ENCODE peak calls at places on chromosome 10, in eight cellular contexts. Q is heart right ventricle, G is BJ, J is pancreas, K is hepatocyte, I is K562, W is dorsolateral prefrontal cortex, A is cardiac muscle cell. N is an unnamed sample. For H3K27me3, the result is how much of the 10 kb centered on the place peaks cover.

GRCh38 chr10:31723074-31723750 is 205.4 kb downstream of the ARHGAP12 start:
- DNase-seq in G (no peak), Q (no peak), I (no peak), J (no peak), K (no peak), A (peak), W (no peak), N (no peak)

GRCh38 chr10:51747211-51747610 is 47.8 kb upstream of the CSTF2T start:
- DNase-seq in Q (no peak), J (no peak), G (no peak), A (no peak), K (no peak), I (no peak), W (no peak), N (no peak)

GRCh38 chr10:13516176-13516575 is 12.6 kb downstream of the BEND7 start:
- DNase-seq in J (no peak), W (no peak), Q (no peak), K (no peak), G (no peak), A (no peak), I (no peak), N (no peak)

GRCh38 chr10:58672855-58673254 is 160.2 kb downstream of the BICC1 start:
- DNase-seq in G (no peak), Q (no peak), I (no peak), K (no peak), W (no peak), J (no peak), A (peak), N (no peak)

GRCh38 chr10:97573021-97573420 is 442 bp downstream of the ANKRD2 start:
- DNase-seq in W (no peak), K (no peak), A (no peak), Q (no peak), I (no peak), G (no peak), J (no peak), N (no peak)

GRCh38 chr10:128540806-128541739 is 414.9 kb upstream of the MKI67 start:
- DNase-seq in K (peak), G (no peak), A (peak), J (no peak), W (no peak), I (no peak), Q (peak), N (peak)

GRCh38 chr10:95404864-95405263 is 114.1 kb upstream of the PDLIM1 start:
- DNase-seq in I (no peak), Q (no peak), K (no peak), J (no peak), A (no peak), G (no peak), W (no peak), N (no peak)

GRCh38 chr10:121541450-121541849 is 56.8 kb downstream of the FGFR2 start:
- DNase-seq in A (no peak), I (no peak), W (no peak), G (no peak), Q (no peak), K (no peak), J (no peak), N (no peak)

GRCh38 chr10:91901784-91902677 is 7.3 kb downstream of the FGFBP3 start:
- DNase-seq in G (peak), J (no peak), K (peak), Q (no peak), A (peak), W (no peak), I (peak), N (peak)

GRCh38 chr10:84177541-84178386 is 4.2 kb downstream of the GPR15LG start:
- DNase-seq in I (no peak), K (no peak), Q (peak), W (peak), G (no peak), J (no peak), A (no peak), N (no peak)

GRCh38 chr10:75887981-75888380 is 456.6 kb downstream of the LRMDA start:
- DNase-seq in A (no peak), K (no peak), Q (no peak), J (no peak), W (no peak), G (no peak), I (no peak), N (no peak)

GRCh38 chr10:72099054-72099921 is 10.9 kb upstream of the SPOCK2 start:
- DNase-seq in G (no peak), K (no peak), Q (no peak), I (peak), J (no peak), W (no peak), A (no peak), N (no peak)

GRCh38 chr10:88385601-88386203 is 197.4 kb downstream of the RNLS start:
- DNase-seq in G (no peak), Q (no peak), J (peak), K (peak), A (no peak), W (no peak), I (no peak), N (peak)

GRCh38 chr10:70378122-70378521 is 4.3 kb downstream of the LRRC20 start:
- DNase-seq in I (no peak), Q (no peak), G (peak), A (peak), K (peak), J (no peak), W (no peak), N (peak)

GRCh38 chr10:58137813-58138212 is 129.9 kb downstream of the IPMK start:
- DNase-seq in A (no peak), J (no peak), Q (no peak), I (no peak), G (no peak), W (no peak), K (no peak), N (no peak)

GRCh38 chr10:1156616-1156886 is 100.4 kb downstream of the WDR37 start:
- DNase-seq in G (no peak), J (no peak), A (no peak), Q (no peak), I (no peak), K (no peak), W (peak), N (no peak)

GRCh38 chr10:35633006-35633980 is 8.8 kb downstream of the FZD8 start:
- DNase-seq in I (no peak), G (no peak), K (no peak), W (no peak), J (no peak), Q (no peak), A (no peak), N (no peak)

GRCh38 chr10:351770-352318 is 216.6 kb downstream of the ZMYND11 start:
- DNase-seq in I (no peak), G (no peak), W (no peak), J (no peak), K (no peak), Q (no peak), A (no peak), N (no peak)

GRCh38 chr10:9786576-9786975 is 1231.1 kb upstream of the CELF2 start:
- DNase-seq in I (no peak), Q (no peak), G (no peak), J (no peak), K (no peak), A (peak), W (no peak), N (no peak)

GRCh38 chr10:96280859-96281258 is 9.5 kb upstream of the BLNK start:
- DNase-seq in A (no peak), I (no peak), Q (no peak), J (no peak), K (no peak), G (no peak), W (no peak), N (no peak)

GRCh38 chr10:72009430-72010081 is 45.4 kb downstream of the CHST3 start:
- DNase-seq in J (peak), Q (peak), G (peak), K (peak), W (peak), I (no peak), A (peak), N (peak)

GRCh38 chr10:64486149-64486548 is 964.9 kb downstream of the REEP3 start:
- DNase-seq in J (no peak), Q (no peak), I (no peak), A (peak), K (no peak), W (no peak), G (no peak), N (no peak)

GRCh38 chr10:97024181-97025073 is 161.3 kb downstream of the SLIT1 start:
- DNase-seq in W (no peak), I (peak), A (peak), K (peak), Q (peak), G (peak), J (no peak), N (peak)

GRCh38 chr10:22779331-22780019 is 65.1 kb upstream of the PIP4K2A start:
- DNase-seq in A (peak), I (no peak), W (no peak), K (no peak), G (no peak), J (no peak), Q (no peak), N (no peak)

GRCh38 chr10:32413513-32413912 is 32.4 kb upstream of the CCDC7 start:
- DNase-seq in G (peak), A (peak), I (no peak), J (no peak), K (peak), W (no peak), Q (no peak), N (peak)

DNA sequence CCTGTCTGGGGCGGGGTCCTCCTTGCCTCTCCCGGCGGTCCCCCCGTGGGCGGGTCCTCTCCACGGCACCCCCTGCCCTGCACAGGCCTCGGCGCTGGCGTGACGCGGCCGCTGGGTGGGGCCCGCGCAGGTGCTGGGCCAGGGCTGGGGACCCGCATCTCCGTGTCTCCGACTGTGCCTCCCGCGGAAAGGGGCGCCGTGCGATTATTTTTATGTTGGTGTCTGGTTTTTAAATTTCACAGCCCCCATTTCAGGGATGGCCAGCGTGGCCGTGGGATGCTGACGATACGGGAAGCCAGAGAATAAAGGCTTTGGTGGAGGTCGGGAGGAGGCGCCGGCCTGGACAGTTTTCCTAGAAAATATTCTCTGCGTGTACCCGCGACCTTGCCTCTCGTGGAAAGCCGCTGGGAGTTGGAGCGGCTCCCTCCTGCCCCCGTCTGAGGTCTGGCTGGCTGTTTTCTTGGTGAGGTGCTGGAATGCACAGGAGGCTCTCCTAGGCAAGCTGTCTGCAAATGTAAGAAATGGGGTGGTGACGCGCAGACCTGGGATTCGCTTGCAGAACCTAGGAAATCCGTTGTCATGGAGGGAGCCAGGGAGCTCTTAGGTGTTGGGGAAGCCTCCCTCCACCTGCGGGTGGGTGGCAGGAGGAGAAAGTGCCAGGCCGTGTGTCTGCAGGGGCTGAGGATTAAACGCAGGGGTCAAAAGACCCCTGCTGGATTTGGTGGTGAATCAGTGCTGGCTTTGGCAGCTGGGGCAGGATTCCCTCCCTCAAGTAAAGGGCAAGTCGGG is 28.7 kb upstream of the JAKMIP3 start:
- DNase-seq in W (peak), A (no peak), K (no peak), J (no peak), I (no peak), G (no peak), Q (no peak), N (no peak)
- H3K4me3 ChIP-seq in W (peak), A (peak), K (peak), J (peak), I (no peak), G (no peak), Q (peak), N (no peak)

DNA sequence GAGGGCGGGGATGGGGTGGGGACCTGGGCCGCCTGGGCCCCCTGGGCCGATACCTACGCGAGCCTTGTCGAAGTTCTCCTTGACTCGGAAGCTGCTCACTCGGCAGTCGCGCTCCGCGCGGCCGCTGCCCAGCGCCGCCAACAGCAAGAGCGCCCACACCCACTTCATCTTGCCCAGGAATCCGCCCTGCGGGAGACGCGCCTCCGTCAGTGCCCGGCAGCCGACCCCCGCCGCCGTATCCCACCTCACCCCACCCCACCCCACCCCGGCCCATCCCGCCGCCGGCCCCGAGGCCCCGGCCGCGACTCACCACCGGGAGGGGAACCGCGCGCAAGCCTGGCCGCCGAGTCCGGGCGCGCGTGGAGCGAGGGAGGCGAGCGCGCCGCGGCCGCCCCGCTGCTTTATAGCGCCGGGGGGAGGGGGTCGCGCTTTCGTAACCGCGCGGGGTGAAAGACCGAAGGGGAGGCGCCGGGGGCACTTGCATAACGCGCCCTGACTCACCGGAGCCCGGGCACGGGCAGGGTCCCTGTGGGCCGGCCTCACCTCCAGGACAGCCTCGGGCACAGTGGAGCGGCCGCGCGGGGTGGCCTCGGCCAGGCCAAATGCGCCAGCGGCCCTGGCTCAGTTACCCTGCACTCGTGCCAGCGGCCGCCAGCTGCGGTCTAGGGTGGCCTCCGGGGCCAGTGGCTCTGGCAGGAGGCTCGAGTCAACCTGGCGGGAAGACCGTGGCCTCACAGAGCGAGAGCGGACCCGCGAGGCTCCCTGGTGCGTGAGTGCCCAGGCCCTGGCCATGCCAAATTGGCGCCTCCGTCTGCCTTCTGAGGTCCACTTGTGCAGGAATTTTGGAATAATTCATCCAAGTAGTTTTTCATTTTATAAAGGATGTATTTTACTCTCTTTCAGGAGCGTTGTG is at the start of gene RBP4:
- DNase-seq in Q (no peak), I (no peak), G (no peak), K (peak), A (peak), W (no peak), J (peak), N (peak)
- H3K27me3 ChIP-seq in Q (under half), I (under half), G (under half), K (under half), A (half or more), W (under half), J (under half), N (under half)

DNA sequence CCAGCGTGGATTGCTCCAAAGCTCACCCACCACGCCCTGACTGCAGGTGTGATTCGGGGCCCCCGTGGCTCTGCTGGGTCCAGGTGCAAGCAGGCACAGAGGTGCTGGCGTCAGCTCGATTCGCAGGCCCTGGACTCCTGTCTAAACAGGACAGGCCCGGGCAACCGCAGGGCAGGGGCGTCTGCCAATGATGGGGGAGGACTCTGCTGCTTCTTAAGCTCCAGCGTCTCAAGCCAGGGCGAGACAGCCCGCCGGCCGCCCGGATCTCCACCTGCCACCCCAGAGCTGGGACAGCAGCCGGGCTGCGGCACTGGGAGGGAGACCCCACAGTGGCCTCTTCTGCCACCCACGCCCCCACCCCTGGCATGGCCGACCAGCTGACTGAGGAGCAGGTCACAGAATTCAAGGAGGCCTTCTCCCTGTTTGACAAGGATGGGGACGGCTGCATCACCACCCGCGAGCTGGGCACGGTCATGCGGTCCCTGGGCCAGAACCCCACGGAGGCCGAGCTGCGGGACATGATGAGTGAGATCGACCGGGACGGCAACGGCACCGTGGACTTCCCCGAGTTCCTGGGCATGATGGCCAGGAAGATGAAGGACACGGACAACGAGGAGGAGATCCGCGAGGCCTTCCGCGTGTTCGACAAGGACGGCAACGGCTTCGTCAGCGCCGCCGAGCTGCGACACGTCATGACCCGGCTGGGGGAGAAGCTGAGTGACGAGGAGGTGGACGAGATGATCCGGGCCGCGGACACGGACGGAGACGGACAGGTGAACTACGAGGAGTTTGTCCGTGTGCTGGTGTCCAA is at the start of gene CALML3:
- DNase-seq in K (no peak), W (peak), I (no peak), Q (no peak), J (no peak), A (no peak), G (no peak), N (no peak)
- H3K4me3 ChIP-seq in K (no peak), W (no peak), I (no peak), Q (no peak), J (no peak), A (no peak), G (no peak), N (no peak)

GRCh38 chr10:79238606-79239005 is 108.7 kb upstream of the PPIF start:
- DNase-seq in A (no peak), J (no peak), Q (no peak), K (no peak), G (no peak), W (no peak), I (no peak), N (no peak)
- H3K27me3 ChIP-seq in A (under half), J (under half), Q (under half), K (under half), G (under half), W (under half), I (under half), N (under half)

DNA sequence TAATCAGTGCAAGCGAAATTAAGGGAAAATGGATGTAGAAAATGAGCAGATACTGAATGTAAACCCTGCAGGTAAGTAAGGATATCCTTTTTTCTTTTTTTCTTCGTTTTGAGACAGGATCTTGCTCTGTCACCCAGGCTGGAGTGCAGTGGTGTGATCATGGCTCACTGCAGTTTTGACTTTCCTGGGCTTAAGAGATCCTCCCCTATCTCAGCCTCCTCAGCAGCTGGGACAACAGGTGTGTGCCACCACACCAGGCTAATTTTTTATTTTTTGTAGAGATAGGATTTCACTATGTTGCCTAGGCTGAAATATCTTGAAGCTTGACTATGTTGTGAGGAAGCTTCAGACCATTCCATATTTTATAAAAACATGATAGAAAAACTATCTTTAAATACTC is 4.3 kb downstream of the PDCD4 start:
- DNase-seq in A (no peak), I (no peak), K (no peak), G (no peak), J (no peak), W (no peak), Q (no peak), N (no peak)
- H3K4me3 ChIP-seq in A (no peak), I (no peak), K (peak), G (no peak), J (no peak), W (no peak), Q (no peak), N (no peak)

GRCh38 chr10:80924063-80924952 is 386.6 kb downstream of the SH2D4B start:
- DNase-seq in Q (peak), G (no peak), A (peak), J (no peak), W (no peak), K (peak), I (peak), N (peak)

GRCh38 chr10:80917636-80918035 is 379.9 kb downstream of the SH2D4B start:
- DNase-seq in G (no peak), A (no peak), W (no peak), J (no peak), I (no peak), Q (no peak), K (no peak), N (no peak)

DNA sequence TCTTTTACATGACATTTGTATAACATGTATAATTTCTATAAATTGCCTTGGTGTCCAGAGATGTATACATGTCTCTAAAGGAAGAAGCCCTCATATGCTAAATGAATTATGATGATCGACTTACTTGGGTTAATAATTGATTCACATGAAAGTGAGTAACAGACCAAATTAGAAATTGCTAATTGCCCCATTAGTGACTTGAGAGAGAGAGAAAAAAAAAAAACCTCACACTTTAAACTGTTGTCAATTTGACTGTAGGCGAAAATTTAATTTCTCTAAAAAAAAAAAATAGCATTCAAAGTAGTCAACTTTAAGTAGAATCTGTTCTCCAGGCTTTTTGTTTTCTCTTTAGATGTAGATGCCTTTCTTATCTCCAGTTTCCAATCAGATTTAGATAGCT is 383.3 kb downstream of the SH2D4B start:
- DNase-seq in G (no peak), Q (no peak), I (no peak), W (no peak), A (no peak), K (no peak), J (no peak), N (no peak)
- H3K27me3 ChIP-seq in G (under half), Q (under half), I (under half), W (under half), A (under half), K (under half), J (under half), N (under half)

DNA sequence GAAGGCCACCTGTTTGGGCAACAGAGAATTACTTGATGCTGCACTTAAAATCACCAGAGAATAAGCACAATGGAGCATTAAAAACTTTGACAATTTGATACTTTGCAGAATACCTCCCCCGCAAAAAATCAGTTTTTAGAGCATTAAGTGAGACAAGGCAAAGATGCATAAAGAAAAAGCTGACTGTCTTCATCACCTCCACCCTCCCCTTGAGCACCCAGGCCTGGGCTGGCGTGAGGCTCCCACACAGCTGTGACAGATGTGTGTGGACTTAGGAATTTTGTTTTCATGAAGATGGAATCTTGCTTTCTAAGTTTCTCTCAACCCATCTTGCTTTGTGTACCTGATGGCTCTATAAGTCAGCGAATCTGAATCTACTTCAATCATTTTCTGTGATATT is 242.2 kb downstream of the EMX2 start:
- DNase-seq in Q (no peak), J (no peak), G (no peak), W (no peak), K (no peak), A (no peak), I (no peak), N (no peak)
- H3K4me3 ChIP-seq in Q (no peak), J (no peak), G (no peak), W (no peak), K (no peak), A (no peak), I (no peak), N (no peak)

N was measured in MG63.